ENCODE peak calls at places on chromosomes 5 and 9, in six cellular contexts. U is HepG2, C is HCT116, Z is GM12878, E is SK-N-SH, T is H1. J is an unnamed sample.

GRCh38 chr5:57650360-57651069 is 167.9 kb upstream of the ACTBL2 start:
- DNase-seq in U (peak; percentile 93), C (peak; percentile 57), Z (peak; percentile 16), E (peak; percentile 5), T (peak; percentile 49), J (peak; percentile 25)

GRCh38 chr9:24545285-24545684 is 412 bp downstream of the IZUMO3 start:
- DNase-seq in U (no peak), C (no peak), Z (no peak), E (no peak), T (no peak), J (no peak)

GRCh38 chr5:179862296-179862695 is 3.7 kb upstream of the MRNIP start:
- DNase-seq in U (no peak), C (no peak), Z (no peak), E (no peak), T (no peak), J (no peak)

GRCh38 chr9:33048054-33048465 is 23.0 kb downstream of the DNAJA1 start:
- DNase-seq in U (peak; percentile 92), C (no peak), Z (no peak), E (no peak), T (no peak), J (no peak)

GRCh38 chr5:9774472-9775079 is 144.4 kb upstream of the TAS2R1 start:
- DNase-seq in U (peak; percentile 3), C (no peak), Z (no peak), E (no peak), T (no peak), J (no peak)

GRCh38 chr9:36959681-36960574 is 74.1 kb downstream of the PAX5 start:
- DNase-seq in U (no peak), C (no peak), Z (no peak), E (no peak), T (no peak), J (no peak)

GRCh38 chr9:77156646-77157371 is 20.5 kb upstream of the VPS13A start:
- DNase-seq in U (no peak), C (no peak), Z (no peak), E (no peak), T (no peak), J (no peak)

GRCh38 chr5:160083501-160083900 is 35.7 kb downstream of the PWWP2A start:
- DNase-seq in U (no peak), C (no peak), Z (no peak), E (no peak), T (no peak), J (no peak)

GRCh38 chr5:75214928-75215327 is 21.8 kb downstream of the ANKRD31 start:
- DNase-seq in U (peak; percentile 16), C (no peak), Z (no peak), E (no peak), T (no peak), J (no peak)

GRCh38 chr5:50623666-50624065 is 42.8 kb upstream of the PARP8 start:
- DNase-seq in U (no peak), C (no peak), Z (no peak), E (no peak), T (no peak), J (no peak)

GRCh38 chr9:98453589-98454311 is 198.3 kb upstream of the TBC1D2 start:
- DNase-seq in U (no peak), C (no peak), Z (no peak), E (peak; percentile 45), T (no peak), J (no peak)

GRCh38 chr5:145347026-145347616 is 488.0 kb downstream of the PRELID2 start:
- DNase-seq in U (peak; percentile 9), C (peak; percentile 23), Z (no peak), E (peak; percentile 24), T (no peak), J (peak; percentile 8)

GRCh38 chr9:27377147-27377807 is 80.3 kb upstream of the EQTN start:
- DNase-seq in U (no peak), C (no peak), Z (no peak), E (no peak), T (no peak), J (no peak)

GRCh38 chr5:12636209-12636608 is 732.0 kb upstream of the CTNND2 start:
- DNase-seq in U (no peak), C (no peak), Z (no peak), E (no peak), T (no peak), J (no peak)

GRCh38 chr5:32387176-32387575 is 57.4 kb downstream of the ZFR start:
- DNase-seq in U (no peak), C (no peak), Z (no peak), E (no peak), T (no peak), J (no peak)

GRCh38 chr5:127006711-127007110 is 23.6 kb downstream of the MARCHF3 start:
- DNase-seq in U (no peak), C (no peak), Z (no peak), E (no peak), T (no peak), J (no peak)

GRCh38 chr9:129627556-129628492 is 1.9 kb downstream of the NTMT1 start:
- DNase-seq in U (no peak), C (no peak), Z (no peak), E (no peak), T (no peak), J (no peak)

GRCh38 chr9:111952559-111952958 is 55.9 kb downstream of the UGCG start:
- DNase-seq in U (no peak), C (no peak), Z (no peak), E (no peak), T (no peak), J (no peak)

DNA sequence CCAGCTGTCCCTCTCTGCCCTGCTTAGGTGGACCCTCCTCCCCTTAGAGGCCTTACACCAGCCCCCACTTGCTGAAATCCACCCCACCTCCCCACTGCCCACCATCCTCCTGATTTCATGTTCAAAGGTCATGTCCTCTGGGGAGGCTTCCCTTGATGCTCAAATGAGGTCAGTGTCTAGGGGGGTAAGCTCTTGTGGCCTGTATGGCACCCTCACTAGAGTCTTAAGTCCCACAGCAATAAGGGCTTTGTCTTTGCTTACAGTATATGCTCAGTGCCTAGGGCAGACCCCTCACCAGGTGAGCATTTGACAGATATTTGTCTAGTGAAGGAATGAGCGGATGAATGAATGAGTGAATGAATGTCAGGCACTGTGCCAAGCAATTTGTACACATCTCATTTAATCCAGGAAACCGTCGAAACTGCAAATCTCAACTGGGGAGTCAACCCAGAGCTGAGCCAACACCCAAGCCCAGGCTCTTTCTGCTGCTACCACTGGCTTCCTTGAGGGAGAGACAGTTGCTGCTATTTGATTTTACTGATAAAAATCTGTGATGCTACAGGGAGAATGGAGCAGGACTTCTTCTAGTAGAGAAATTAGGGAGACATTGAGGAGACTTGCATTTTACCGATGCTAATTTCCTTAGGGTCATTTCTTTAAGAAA is 101.9 kb downstream of the IQGAP2 start:
- DNase-seq in U (no peak), C (no peak), Z (no peak), E (no peak), T (no peak), J (no peak)
- TF ChIP-seq YY1 in U (no peak), C (no peak), Z (no peak), E (no peak), T (no peak), J (no peak)

GRCh38 chr5:39730011-39730410 is 305.2 kb upstream of the DAB2 start:
- DNase-seq in U (no peak), C (no peak), Z (no peak), E (no peak), T (no peak), J (no peak)

GRCh38 chr5:39726467-39726866 is 301.7 kb upstream of the DAB2 start:
- DNase-seq in U (no peak), C (no peak), Z (no peak), E (no peak), T (no peak), J (no peak)

DNA sequence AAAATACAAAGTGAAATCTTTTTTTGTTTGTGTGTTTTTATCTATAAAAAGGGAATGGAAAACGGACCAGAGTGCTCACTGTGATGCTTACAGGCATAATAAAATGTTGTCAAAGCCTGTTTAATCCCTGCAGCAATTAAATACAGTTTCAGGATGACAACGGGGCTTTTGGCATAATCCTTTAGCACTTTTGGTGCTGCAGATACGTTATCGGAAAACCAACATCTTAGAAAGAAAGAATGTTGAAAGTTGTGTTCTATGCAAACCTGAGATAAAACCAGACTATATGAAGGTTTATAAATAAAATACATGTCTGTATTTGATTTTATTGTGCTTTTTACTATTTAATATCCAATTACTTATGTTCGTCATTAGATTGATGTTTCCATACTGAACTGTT is 307.4 kb upstream of the DAB2 start:
- DNase-seq in U (no peak), C (no peak), Z (no peak), E (no peak), T (no peak), J (no peak)
- TF ChIP-seq YY1 in U (no peak), C (no peak), Z (no peak), E (no peak), T (no peak), J (no peak)

DNA sequence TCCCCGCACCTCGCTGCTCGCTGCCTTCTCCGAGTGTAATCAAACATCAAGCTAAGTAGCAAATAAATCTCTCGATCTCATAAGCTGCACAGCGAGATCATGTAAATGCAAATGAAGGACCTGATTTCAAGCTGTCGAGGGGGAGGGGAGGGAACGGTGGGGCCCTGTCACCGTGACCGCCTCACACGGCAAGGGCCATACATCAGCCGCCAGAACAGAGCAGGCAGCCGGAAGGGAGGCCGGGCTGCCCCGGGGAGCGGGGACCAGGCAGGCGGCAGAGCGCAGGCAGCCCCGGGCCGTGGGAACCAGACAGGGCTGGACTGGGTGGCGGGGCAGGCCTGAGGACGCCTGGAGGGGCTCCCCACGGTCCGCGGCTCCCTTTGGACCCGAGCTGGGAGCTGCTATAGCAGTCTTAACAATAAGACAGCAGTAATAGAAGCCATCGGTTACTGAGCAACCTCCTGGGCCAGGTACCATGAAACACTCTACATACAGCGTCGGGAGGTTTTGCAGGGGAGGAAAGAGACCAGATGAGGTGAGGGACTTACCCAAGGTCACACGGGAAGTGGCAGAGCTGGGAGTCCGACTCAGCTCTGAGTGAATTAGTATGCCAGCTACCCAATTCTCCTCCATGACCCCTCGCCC is 76.8 kb downstream of the CFAP77 start:
- DNase-seq in U (no peak), C (no peak), Z (no peak), E (peak; percentile 55), T (no peak), J (no peak)
- TF ChIP-seq YY1 in U (no peak), C (no peak), Z (no peak), E (no peak), T (no peak), J (no peak)

GRCh38 chr9:18360005-18360404 is 113.9 kb upstream of the ADAMTSL1 start:
- DNase-seq in U (no peak), C (no peak), Z (no peak), E (no peak), T (no peak), J (no peak)

GRCh38 chr9:18359335-18359734 is 114.6 kb upstream of the ADAMTSL1 start:
- DNase-seq in U (no peak), C (no peak), Z (no peak), E (no peak), T (no peak), J (no peak)

GRCh38 chr9:18357321-18357720 is 116.6 kb upstream of the ADAMTSL1 start:
- DNase-seq in U (no peak), C (no peak), Z (no peak), E (no peak), T (no peak), J (no peak)

GRCh38 chr9:18361621-18362020 is 112.3 kb upstream of the ADAMTSL1 start:
- DNase-seq in U (no peak), C (no peak), Z (no peak), E (no peak), T (no peak), J (no peak)

DNA sequence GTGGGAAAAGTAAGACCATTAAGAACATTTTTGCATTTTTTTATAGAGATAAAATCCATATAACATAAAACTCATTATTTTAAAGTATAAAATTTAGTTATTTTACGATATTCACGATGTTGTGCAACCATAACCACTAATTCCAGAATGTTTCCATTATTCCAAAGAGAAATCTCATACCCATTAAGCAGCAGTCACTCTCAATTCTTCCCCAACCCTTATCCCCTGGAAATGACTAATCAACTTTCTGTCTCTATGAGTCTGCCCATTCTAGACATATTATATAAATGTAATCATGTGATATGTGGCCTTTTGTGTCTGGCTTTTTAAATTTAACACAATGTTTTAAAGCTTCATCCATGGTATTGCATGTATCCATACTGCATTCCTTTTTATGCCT is 115.6 kb upstream of the ADAMTSL1 start:
- DNase-seq in U (no peak), C (no peak), Z (no peak), E (no peak), T (no peak), J (no peak)
- TF ChIP-seq YY1 in U (no peak), C (no peak), Z (no peak), E (no peak), T (no peak), J (no peak)

J was measured in NT2/D1.